ENCODE peak calls at places on chromosomes 3 and 15, in eight cellular contexts. Y is A549, R is heart right ventricle, K is astrocyte, E is H1, Z is K562, W is dorsolateral prefrontal cortex, J is choroid plexus epithelial cell. O is an unnamed sample.

GRCh38 chr15:101807345-101807945 is 4.1 kb downstream of the OR4F6 start:
- DNase-seq in J (no peak), E (no peak), R (no peak), Y (no peak), Z (no peak), W (no peak), K (peak; percentile 89), O (no peak)

GRCh38 chr3:4824948-4825325 is 154.3 kb upstream of the BHLHE40 start:
- DNase-seq in E (peak; percentile 33), J (peak; percentile 43), Z (peak; percentile 63), W (no peak), R (no peak), K (peak; percentile 92), Y (peak; percentile 85), O (no peak)

GRCh38 chr3:72973031-72973723 is 23.4 kb upstream of the PPP4R2 start:
- DNase-seq in E (no peak), Y (no peak), J (no peak), K (no peak), W (no peak), R (no peak), Z (no peak), O (no peak)

GRCh38 chr15:80514071-80514780 is 110.0 kb downstream of the ARNT2 start:
- DNase-seq in Y (no peak), J (peak; percentile 91), R (no peak), W (no peak), E (peak; percentile 14), K (peak; percentile 77), Z (no peak), O (no peak)

GRCh38 chr3:49013738-49014660 is 4.4 kb downstream of the DALRD3 start:
- DNase-seq in J (peak; percentile 60), W (no peak), K (no peak), Z (peak; percentile 20), E (peak; percentile 86), Y (peak; percentile 63), R (no peak), O (peak; percentile 50)

GRCh38 chr3:171783626-171784025 is 26.7 kb downstream of the PLD1 start:
- DNase-seq in J (no peak), W (no peak), K (no peak), Y (no peak), E (no peak), R (no peak), Z (no peak), O (no peak)

GRCh38 chr3:73772076-73772475 is 147.3 kb upstream of the PDZRN3 start:
- DNase-seq in R (no peak), W (no peak), E (no peak), Y (no peak), Z (no peak), K (no peak), J (no peak), O (no peak)

GRCh38 chr15:89349212-89349558 is 14.6 kb upstream of the POLG start:
- DNase-seq in Z (no peak), E (no peak), K (no peak), J (no peak), W (no peak), Y (no peak), R (no peak), O (no peak)

GRCh38 chr3:37887824-37888223 is 26.1 kb downstream of the CTDSPL start:
- DNase-seq in Y (no peak), Z (no peak), W (no peak), J (no peak), K (no peak), E (no peak), R (no peak), O (no peak)

GRCh38 chr15:101009176-101009575 is 90.0 kb downstream of the LRRK1 start:
- DNase-seq in E (no peak), W (no peak), R (no peak), J (no peak), K (no peak), Z (no peak), Y (no peak), O (no peak)

GRCh38 chr3:24128195-24129005 is 183.3 kb downstream of the NR1D2 start:
- DNase-seq in W (no peak), R (no peak), K (peak; percentile 37), Z (no peak), J (peak; percentile 76), E (no peak), Y (peak; percentile 16), O (no peak)

GRCh38 chr15:26087395-26087794 is 224.3 kb upstream of the ATP10A start:
- DNase-seq in Y (no peak), Z (no peak), J (no peak), R (no peak), W (no peak), K (peak; percentile 68), E (no peak), O (no peak)

GRCh38 chr3:184291738-184292445 is 7.1 kb upstream of the PSMD2 start:
- DNase-seq in E (no peak), W (no peak), J (no peak), R (no peak), Y (no peak), Z (no peak), K (no peak), O (no peak)

GRCh38 chr15:66494262-66494661 is 3.3 kb downstream of the SNAPC5 start:
- DNase-seq in Y (no peak), W (no peak), K (no peak), R (no peak), J (no peak), E (no peak), Z (no peak), O (no peak)
- H3K4me3 ChIP-seq in Y (no peak overlapping the region), W (no peak overlapping the region), K (no peak overlapping the region), R (no peak overlapping the region), J (no peak overlapping the region), E (no peak overlapping the region), Z (no peak overlapping the region), O (no peak overlapping the region)

GRCh38 chr3:148882288-148882687 is 17.2 kb downstream of the CPA3 start:
- DNase-seq in Z (no peak), J (peak; percentile 86), K (peak; percentile 70), W (peak; percentile 56), R (no peak), E (no peak), Y (no peak), O (no peak)

GRCh38 chr3:148883163-148883562 is 18.1 kb downstream of the CPA3 start:
- DNase-seq in E (no peak), Z (no peak), R (no peak), W (no peak), Y (no peak), J (no peak), K (no peak), O (no peak)

GRCh38 chr3:148879256-148879655 is 14.2 kb downstream of the CPA3 start:
- DNase-seq in W (no peak), J (no peak), R (no peak), Y (no peak), Z (no peak), K (no peak), E (no peak), O (no peak)

GRCh38 chr3:148881286-148881685 is 16.2 kb downstream of the CPA3 start:
- DNase-seq in E (no peak), K (peak; percentile 62), Z (no peak), W (no peak), R (no peak), Y (no peak), J (peak; percentile 68), O (no peak)

GRCh38 chr3:148880681-148881080 is 15.6 kb downstream of the CPA3 start:
- DNase-seq in Y (peak; percentile 47), E (no peak), W (no peak), Z (no peak), K (no peak), J (peak; percentile 58), R (no peak), O (no peak)
- TF ChIP-seq CTCF in Y (peak; percentile 29), E (peak; percentile 68), W (peak; percentile 17), Z (peak; percentile 9), K (peak; percentile 14), J (no peak), R (no peak), O (no peak)

GRCh38 chr3:69246612-69247011 is 124.2 kb upstream of the LMOD3 start:
- DNase-seq in E (no peak), J (no peak), R (no peak), Z (no peak), K (no peak), W (no peak), Y (no peak), O (no peak)

GRCh38 chr3:69251078-69251805 is 128.8 kb upstream of the LMOD3 start:
- DNase-seq in E (no peak), K (no peak), W (no peak), Y (no peak), R (no peak), J (no peak), Z (no peak), O (no peak)

GRCh38 chr3:69250014-69250413 is 127.6 kb upstream of the LMOD3 start:
- DNase-seq in K (peak; percentile 52), R (no peak), J (peak; percentile 63), Y (peak; percentile 18), W (no peak), E (peak; percentile 57), Z (no peak), O (no peak)

GRCh38 chr3:69248394-69248793 is 126.0 kb upstream of the LMOD3 start:
- DNase-seq in R (no peak), E (no peak), W (no peak), K (no peak), J (no peak), Z (no peak), Y (no peak), O (no peak)

DNA sequence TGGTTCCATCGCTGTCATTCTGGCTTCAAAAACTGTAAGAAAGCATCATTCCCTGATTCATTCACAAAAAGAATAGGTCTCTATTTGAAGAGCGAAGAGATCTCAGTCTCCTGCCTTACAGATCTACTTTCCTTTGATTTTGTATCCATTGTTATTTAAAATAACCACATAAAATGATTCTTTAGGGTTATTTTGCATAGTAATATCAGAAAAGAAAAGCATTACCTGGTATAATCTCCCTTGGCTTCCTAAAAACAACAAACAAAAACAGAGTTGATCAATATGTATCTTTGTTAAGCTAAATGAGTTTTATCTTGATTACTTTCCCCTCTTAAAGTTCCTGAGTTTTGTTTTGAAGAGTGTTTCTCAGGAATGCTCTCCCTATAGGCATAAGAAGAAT is 126.6 kb upstream of the LMOD3 start:
- DNase-seq in Z (no peak), Y (no peak), K (no peak), R (no peak), E (no peak), J (no peak), W (no peak), O (no peak)
- H3K4me3 ChIP-seq in Z (no peak overlapping the region), Y (no peak overlapping the region), K (no peak overlapping the region), R (no peak overlapping the region), E (no peak overlapping the region), J (no peak overlapping the region), W (peak overlapping the region; percentile 52), O (no peak overlapping the region)

GRCh38 chr3:139518296-139518695 is 21.2 kb downstream of the RBP1 start:
- DNase-seq in E (peak; percentile 16), W (no peak), Z (no peak), R (no peak), Y (no peak), J (no peak), K (no peak), O (no peak)

GRCh38 chr3:139521811-139522210 is 17.7 kb downstream of the RBP1 start:
- DNase-seq in Y (no peak), R (no peak), Z (no peak), J (no peak), W (no peak), K (no peak), E (no peak), O (no peak)

GRCh38 chr3:139521144-139521543 is 18.4 kb downstream of the RBP1 start:
- DNase-seq in J (no peak), R (no peak), W (no peak), E (no peak), Y (no peak), Z (no peak), K (no peak), O (no peak)

GRCh38 chr3:139518926-139519842 is 20.4 kb downstream of the RBP1 start:
- DNase-seq in E (peak; percentile 32), W (no peak), Z (no peak), Y (no peak), J (no peak), K (no peak), R (no peak), O (no peak)

GRCh38 chr3:139520028-139520737 is 19.4 kb downstream of the RBP1 start:
- DNase-seq in J (peak; percentile 72), Y (peak; percentile 52), K (peak; percentile 13), Z (peak; percentile 94), R (no peak), E (peak; percentile 80), W (no peak), O (no peak)
- TF ChIP-seq CTCF in J (peak; percentile 44), Y (no peak), K (peak; percentile 11), Z (peak; percentile 91), R (peak; percentile 34), E (peak; percentile 67), W (peak; percentile 52), O (no peak)

O was measured in CD8-positive, alpha-beta T cell.